ENCODE peak calls at places on chromosomes 5 and 9, in ten cellular contexts. N is foreskin fibroblast; H is PC-3; T is anterior cingulate cortex; P is MCF 10A; G is NCI-H1092 treated with DMSO at 0.1 percent for 48 hours; Y is body of pancreas; S is NAMALWA; M is mucosa of descending colon; F is CD8-positive, alpha-beta memory T cell. E is an unnamed sample.

GRCh38 chr9:128066713-128067621 is at the start of gene NAIF1:
- DNase-seq in P (peak; percentile 99), M (peak; percentile 97), H (peak; percentile 98), T (peak; percentile 97), G (peak; percentile 100), S (peak; percentile 99), N (peak; percentile 99), F (peak; percentile 97), Y (peak; percentile 98), E (peak; percentile 98)

GRCh38 chr9:130680836-130681768 is 12.5 kb upstream of the EXOSC2 start:
- DNase-seq in S (no peak), P (peak; percentile 83), F (peak; percentile 65), H (peak; percentile 87), M (peak; percentile 89), Y (peak; percentile 89), T (peak; percentile 58), N (peak; percentile 96), G (peak; percentile 71), E (peak; percentile 41)

GRCh38 chr9:92299116-92299515 is 5.6 kb upstream of the IARS1 start:
- DNase-seq in G (no peak), F (no peak), P (no peak), H (no peak), S (peak; percentile 55), Y (no peak), T (no peak), M (no peak), N (no peak), E (no peak)

GRCh38 chr9:127361561-127361960 is 35.4 kb upstream of the SLC2A8 start:
- DNase-seq in G (no peak), N (no peak), F (no peak), Y (no peak), H (no peak), T (no peak), M (peak; percentile 52), P (peak; percentile 46), S (no peak), E (no peak)

GRCh38 chr5:95530441-95530840 is 24.3 kb downstream of the SKIC3 start:
- DNase-seq in T (no peak), N (peak; percentile 83), P (peak; percentile 33), F (no peak), Y (no peak), M (no peak), S (no peak), H (peak; percentile 28), G (no peak), E (no peak)

GRCh38 chr5:59816901-59817300 is 76.6 kb downstream of the PDE4D start:
- DNase-seq in Y (no peak), H (no peak), F (no peak), S (no peak), N (no peak), M (no peak), T (no peak), G (no peak), P (no peak), E (no peak)

GRCh38 chr9:79263666-79264460 is 307.9 kb upstream of the TLE4 start:
- DNase-seq in S (no peak), T (no peak), P (peak; percentile 5), H (peak; percentile 15), M (no peak), G (peak; percentile 30), F (no peak), N (peak; percentile 30), Y (peak; percentile 14), E (no peak)

GRCh38 chr5:31427013-31427783 is 104.7 kb downstream of the DROSHA start:
- DNase-seq in G (no peak), Y (no peak), M (no peak), N (no peak), S (no peak), F (no peak), T (no peak), H (no peak), P (no peak), E (no peak)

GRCh38 chr9:95468791-95469190 is 48.0 kb downstream of the PTCH1 start:
- DNase-seq in N (no peak), T (no peak), G (no peak), P (no peak), Y (no peak), F (no peak), H (no peak), S (no peak), M (no peak), E (no peak)

GRCh38 chr9:30673132-30673531 is 1711.3 kb upstream of the ACO1 start:
- DNase-seq in M (no peak), H (peak; percentile 3), Y (no peak), P (peak; percentile 6), F (no peak), T (no peak), N (no peak), G (no peak), S (no peak), E (no peak)

GRCh38 chr5:173123416-173123815 is 20.9 kb upstream of the BNIP1 start:
- DNase-seq in Y (no peak), T (no peak), N (peak; percentile 54), P (peak; percentile 51), F (no peak), G (no peak), S (no peak), M (no peak), H (no peak), E (no peak)

GRCh38 chr9:99051353-99051752 is 53.6 kb upstream of the TGFBR1 start:
- DNase-seq in T (no peak), P (no peak), Y (no peak), N (no peak), M (no peak), G (no peak), H (no peak), F (no peak), S (no peak), E (no peak)

GRCh38 chr5:154697335-154697734 is 57.8 kb upstream of the LARP1 start:
- DNase-seq in H (peak; percentile 13), T (no peak), Y (no peak), N (peak; percentile 39), G (no peak), S (no peak), M (no peak), P (no peak), F (no peak), E (no peak)

GRCh38 chr5:98936948-98937715 is 8.3 kb upstream of the CHD1 start:
- DNase-seq in F (no peak), T (no peak), P (no peak), N (peak; percentile 30), H (no peak), G (no peak), Y (no peak), M (no peak), S (no peak), E (no peak)

GRCh38 chr5:74673011-74673790 is 11.8 kb upstream of the HEXB start:
- DNase-seq in T (peak; percentile 37), F (no peak), H (peak; percentile 59), G (peak; percentile 6), Y (no peak), N (peak; percentile 71), S (peak; percentile 46), P (peak; percentile 54), M (no peak), E (no peak)

GRCh38 chr5:67047616-67048015 is 149.0 kb downstream of the CD180 start:
- DNase-seq in S (no peak), P (no peak), G (no peak), M (no peak), Y (no peak), N (no peak), T (no peak), F (no peak), H (no peak), E (no peak)

GRCh38 chr9:120386390-120387131 is 193.4 kb downstream of the CDK5RAP2 start:
- DNase-seq in S (no peak), Y (peak; percentile 62), M (no peak), F (no peak), G (peak; percentile 93), T (no peak), P (peak; percentile 61), N (peak; percentile 65), H (no peak), E (peak; percentile 46)

GRCh38 chr9:116594552-116594951 is 92.6 kb upstream of the TRIM32 start:
- DNase-seq in T (no peak), P (peak; percentile 44), H (peak; percentile 59), M (no peak), S (no peak), N (peak; percentile 95), F (no peak), G (no peak), Y (no peak), E (no peak)

GRCh38 chr5:78221467-78221866 is 73.0 kb downstream of the AP3B1 start:
- DNase-seq in P (no peak), F (no peak), G (no peak), N (no peak), S (no peak), Y (no peak), H (no peak), T (no peak), M (no peak), E (no peak)

GRCh38 chr5:142683885-142684505 is 1.9 kb downstream of the FGF1 start:
- DNase-seq in F (no peak), Y (no peak), G (no peak), N (no peak), P (no peak), H (no peak), T (no peak), M (no peak), S (no peak), E (no peak)

GRCh38 chr5:71924980-71925379 is 182.3 kb upstream of the MAP1B start:
- DNase-seq in M (no peak), H (peak; percentile 61), P (peak; percentile 53), S (no peak), G (peak; percentile 7), N (peak; percentile 57), F (no peak), Y (no peak), T (no peak), E (peak; percentile 20)

GRCh38 chr9:136023401-136024225 is 62.4 kb upstream of the UBAC1 start:
- DNase-seq in H (no peak), M (no peak), N (peak; percentile 89), Y (peak; percentile 35), T (peak; percentile 37), G (no peak), S (no peak), P (no peak), F (no peak), E (no peak)

GRCh38 chr5:113250341-113250953 is 184.3 kb downstream of the TSSK1B start:
- DNase-seq in T (no peak), F (no peak), M (no peak), Y (peak; percentile 24), G (no peak), P (peak; percentile 18), N (peak; percentile 88), H (no peak), S (no peak), E (no peak)

GRCh38 chr9:128389395-128390149 is 18.4 kb downstream of the URM1 start:
- DNase-seq in F (no peak), Y (no peak), T (peak; percentile 56), P (no peak), H (no peak), S (no peak), G (peak; percentile 67), M (no peak), N (no peak), E (no peak)

GRCh38 chr5:124746252-124746915 is at the start of gene ZNF608:
- DNase-seq in P (peak; percentile 82), Y (peak; percentile 23), N (peak; percentile 82), H (peak; percentile 50), G (peak; percentile 48), S (peak; percentile 63), M (no peak), F (no peak), T (peak; percentile 23), E (peak; percentile 39)

GRCh38 chr9:124282442-124283231 is 24.9 kb downstream of the NEK6 start:
- DNase-seq in F (no peak), Y (peak; percentile 51), G (no peak), P (no peak), T (no peak), M (peak; percentile 68), S (no peak), H (no peak), N (no peak), E (no peak)

GRCh38 chr5:71719092-71719964 is at the start of gene CARTPT:
- DNase-seq in M (no peak), F (no peak), N (peak; percentile 9), Y (no peak), S (no peak), P (no peak), H (no peak), G (no peak), T (no peak), E (no peak)

GRCh38 chr9:114487607-114488300 is 17.5 kb downstream of the WHRN start:
- DNase-seq in Y (peak; percentile 69), M (peak; percentile 46), H (peak; percentile 82), G (peak; percentile 68), F (peak; percentile 75), T (peak; percentile 22), P (peak; percentile 89), N (peak; percentile 86), S (peak; percentile 81), E (peak; percentile 77)

E was measured in prostate gland.